ENCODE peak calls at places on chromosomes 16 and 17, in five cellular contexts. One of them, this sample, is unnamed. For H3K9me3, the result is how much of the 10 kb centered on the place peaks cover.

GRCh38 chr16:67459066-67459857 is 21.7 kb downstream of the ATP6V0D1 start:
- DNase-seq in OCI-LY7: no peak
- DNase-seq in CD4-positive, alpha-beta memory T cell: no peak
- DNase-seq in transverse colon: peak
- DNase-seq in heart left ventricle: peak
- DNase-seq in this sample: no peak

GRCh38 chr17:32523017-32523680 is 36.4 kb downstream of the CDK5R1 start:
- DNase-seq in transverse colon: peak
- DNase-seq in CD4-positive, alpha-beta memory T cell: no peak
- DNase-seq in heart left ventricle: no peak
- DNase-seq in OCI-LY7: peak
- DNase-seq in this sample: no peak

GRCh38 chr17:78416791-78417530 is 38.5 kb downstream of the PGS1 start:
- DNase-seq in transverse colon: peak
- DNase-seq in heart left ventricle: peak
- DNase-seq in CD4-positive, alpha-beta memory T cell: no peak
- DNase-seq in OCI-LY7: no peak
- DNase-seq in this sample: peak

GRCh38 chr17:48113201-48113676 is 5.7 kb downstream of the SNX11 start:
- DNase-seq in OCI-LY7: no peak
- DNase-seq in heart left ventricle: peak
- DNase-seq in CD4-positive, alpha-beta memory T cell: peak
- DNase-seq in transverse colon: no peak
- DNase-seq in this sample: no peak

GRCh38 chr16:16025214-16025968 is 76.0 kb downstream of the ABCC1 start:
- DNase-seq in OCI-LY7: peak
- DNase-seq in CD4-positive, alpha-beta memory T cell: peak
- DNase-seq in heart left ventricle: no peak
- DNase-seq in transverse colon: no peak
- DNase-seq in this sample: no peak

GRCh38 chr16:89191901-89192184 is 8.5 kb downstream of the SLC22A31 start:
- DNase-seq in OCI-LY7: no peak
- DNase-seq in transverse colon: no peak
- DNase-seq in heart left ventricle: no peak
- DNase-seq in CD4-positive, alpha-beta memory T cell: no peak
- DNase-seq in this sample: no peak

GRCh38 chr16:11707679-11708197 is 34.9 kb downstream of the TXNDC11 start:
- DNase-seq in heart left ventricle: no peak
- DNase-seq in transverse colon: no peak
- DNase-seq in OCI-LY7: no peak
- DNase-seq in CD4-positive, alpha-beta memory T cell: no peak
- DNase-seq in this sample: no peak

GRCh38 chr16:11258553-11259287 is 2.7 kb upstream of the SOCS1 start:
- DNase-seq in OCI-LY7: peak
- DNase-seq in transverse colon: peak
- DNase-seq in heart left ventricle: peak
- DNase-seq in CD4-positive, alpha-beta memory T cell: peak
- DNase-seq in this sample: no peak

GRCh38 chr16:67283039-67283825 is 3.9 kb downstream of the PLEKHG4 start:
- DNase-seq in heart left ventricle: no peak
- DNase-seq in CD4-positive, alpha-beta memory T cell: no peak
- DNase-seq in OCI-LY7: no peak
- DNase-seq in transverse colon: no peak
- DNase-seq in this sample: no peak

GRCh38 chr16:85555549-85556455 is 57.3 kb upstream of the GSE1 start:
- DNase-seq in heart left ventricle: peak
- DNase-seq in OCI-LY7: peak
- DNase-seq in transverse colon: peak
- DNase-seq in CD4-positive, alpha-beta memory T cell: no peak
- DNase-seq in this sample: no peak

DNA sequence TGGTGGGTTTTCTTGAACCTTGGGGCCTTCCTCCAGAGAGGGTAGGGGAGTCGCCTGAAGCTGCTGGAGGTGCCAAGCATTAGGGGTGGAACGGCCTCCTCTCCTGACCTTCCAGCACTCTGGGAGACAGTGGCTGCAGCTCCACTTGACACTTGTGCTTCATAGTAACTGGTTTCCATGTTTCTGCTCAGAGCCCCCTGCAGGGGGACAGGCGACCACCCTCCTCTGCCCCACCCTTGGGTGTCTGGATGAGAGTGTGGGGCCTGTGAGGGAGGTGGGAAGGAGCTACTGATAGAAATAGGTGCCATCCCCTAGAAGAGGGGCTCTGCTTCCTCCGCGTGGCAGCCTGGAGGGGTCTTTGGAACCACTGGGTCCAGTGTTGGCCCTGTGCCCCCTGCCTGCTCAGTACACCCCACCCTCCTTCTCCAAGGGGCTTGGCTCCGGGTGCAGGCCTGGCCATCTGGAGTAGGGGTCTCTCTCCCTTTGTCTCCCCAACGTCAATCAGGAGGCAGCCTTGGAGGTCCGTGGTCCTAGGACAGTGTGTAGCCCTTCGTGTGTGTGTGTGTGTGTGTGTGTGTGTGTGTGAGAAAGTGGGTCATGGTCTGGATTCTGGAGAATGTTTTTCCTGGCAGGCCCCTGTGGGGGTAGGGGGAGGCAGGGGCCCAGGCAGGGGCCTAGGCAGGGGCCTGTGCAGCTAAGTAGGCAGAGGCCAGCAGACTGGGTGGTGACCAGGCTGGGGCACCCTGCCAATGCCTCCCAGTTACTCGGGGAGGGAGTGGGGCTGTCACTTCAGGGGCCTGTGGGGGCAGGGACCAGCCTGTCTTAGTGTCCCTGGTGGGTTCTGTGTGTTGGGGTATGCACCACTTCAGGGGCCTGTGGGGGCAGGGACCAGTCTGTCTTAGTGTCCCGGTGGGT is 4.9 kb downstream of the LASP1 start:
- DNase-seq in OCI-LY7: no peak
- DNase-seq in CD4-positive, alpha-beta memory T cell: no peak
- DNase-seq in heart left ventricle: no peak
- DNase-seq in transverse colon: no peak
- DNase-seq in this sample: no peak
- H3K27ac ChIP-seq in OCI-LY7: peak
- H3K27ac ChIP-seq in CD4-positive, alpha-beta memory T cell: peak
- H3K27ac ChIP-seq in heart left ventricle: no peak
- H3K27ac ChIP-seq in transverse colon: peak
- H3K27ac ChIP-seq in this sample: no peak

GRCh38 chr16:35102780-35103403 is 1643.5 kb downstream of the TP53TG3F start:
- DNase-seq in transverse colon: no peak
- DNase-seq in heart left ventricle: no peak
- DNase-seq in OCI-LY7: peak
- DNase-seq in CD4-positive, alpha-beta memory T cell: no peak
- DNase-seq in this sample: peak
- H3K9me3 ChIP-seq in transverse colon: under half
- H3K9me3 ChIP-seq in heart left ventricle: under half
- H3K9me3 ChIP-seq in OCI-LY7: under half
- H3K9me3 ChIP-seq in CD4-positive, alpha-beta memory T cell: under half
- H3K9me3 ChIP-seq in this sample: under half

DNA sequence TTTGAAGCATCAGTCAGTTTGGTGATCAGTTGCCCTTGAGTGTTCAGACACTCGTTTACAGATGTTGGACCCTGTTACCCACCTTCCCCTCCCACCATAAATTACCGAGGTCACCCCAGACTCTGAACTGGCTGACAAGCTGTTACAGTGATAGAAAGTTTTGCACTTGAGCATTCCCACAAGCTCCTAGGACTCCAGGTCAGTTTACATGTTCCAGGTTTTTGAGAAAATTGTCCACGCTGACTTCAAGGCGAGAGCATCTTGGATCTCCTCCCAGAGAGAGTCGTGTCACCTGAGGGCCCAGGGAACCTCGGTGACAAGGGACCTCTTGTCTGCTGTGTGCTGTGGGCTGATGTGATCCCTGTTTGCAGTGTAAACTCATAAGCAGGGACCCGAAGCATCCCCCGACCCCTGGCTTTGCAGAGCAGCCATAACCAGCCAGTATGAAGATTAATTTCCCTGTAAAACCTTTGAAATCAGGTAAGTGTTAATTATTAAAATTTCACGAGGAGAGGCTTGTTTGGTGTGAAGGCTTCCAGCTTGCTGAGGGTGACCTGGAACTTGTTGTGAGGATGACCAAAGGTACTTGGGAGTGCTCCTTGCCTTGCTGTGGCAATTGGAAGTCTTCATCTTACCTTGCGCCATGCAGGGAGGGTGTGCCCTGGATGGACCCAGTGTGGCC is 91.2 kb downstream of the CMIP start:
- DNase-seq in transverse colon: no peak
- DNase-seq in OCI-LY7: no peak
- DNase-seq in CD4-positive, alpha-beta memory T cell: no peak
- DNase-seq in heart left ventricle: no peak
- DNase-seq in this sample: no peak
- H3K27ac ChIP-seq in transverse colon: no peak
- H3K27ac ChIP-seq in OCI-LY7: no peak
- H3K27ac ChIP-seq in CD4-positive, alpha-beta memory T cell: no peak
- H3K27ac ChIP-seq in heart left ventricle: no peak
- H3K27ac ChIP-seq in this sample: no peak

DNA sequence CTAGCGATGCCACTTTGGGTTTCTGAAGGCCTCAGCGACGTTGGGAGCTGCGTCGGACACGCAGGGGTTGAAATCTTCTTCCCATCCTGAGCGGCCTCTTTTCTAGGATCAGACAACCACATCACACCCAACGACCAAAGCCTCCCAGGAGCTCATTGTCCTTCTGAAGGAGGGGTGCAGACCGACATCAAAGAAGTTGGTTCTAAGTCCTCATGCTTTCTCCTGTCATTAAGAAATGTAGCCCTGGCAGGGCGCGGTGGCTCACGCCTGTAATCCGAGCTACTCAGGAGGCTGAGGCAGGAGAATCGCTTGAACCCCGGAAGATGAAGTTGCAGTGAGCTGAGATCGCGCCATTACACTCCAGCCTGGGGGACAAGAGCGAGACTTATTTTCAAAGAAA is 1681.9 kb downstream of the TP53TG3F start:
- DNase-seq in CD4-positive, alpha-beta memory T cell: no peak
- DNase-seq in OCI-LY7: no peak
- DNase-seq in heart left ventricle: no peak
- DNase-seq in transverse colon: no peak
- DNase-seq in this sample: no peak
- H3K9me3 ChIP-seq in CD4-positive, alpha-beta memory T cell: under half
- H3K9me3 ChIP-seq in OCI-LY7: under half
- H3K9me3 ChIP-seq in heart left ventricle: under half
- H3K9me3 ChIP-seq in transverse colon: under half
- H3K9me3 ChIP-seq in this sample: under half

GRCh38 chr17:57871155-57871554 is 21.3 kb upstream of the MRPS23 start:
- DNase-seq in CD4-positive, alpha-beta memory T cell: no peak
- DNase-seq in OCI-LY7: no peak
- DNase-seq in transverse colon: no peak
- DNase-seq in heart left ventricle: no peak
- DNase-seq in this sample: no peak
- H3K27ac ChIP-seq in CD4-positive, alpha-beta memory T cell: no peak
- H3K27ac ChIP-seq in OCI-LY7: no peak
- H3K27ac ChIP-seq in transverse colon: no peak
- H3K27ac ChIP-seq in heart left ventricle: no peak
- H3K27ac ChIP-seq in this sample: no peak

GRCh38 chr17:6910987-6911603 is 79.6 kb upstream of the TEKT1 start:
- DNase-seq in heart left ventricle: no peak
- DNase-seq in OCI-LY7: peak
- DNase-seq in CD4-positive, alpha-beta memory T cell: peak
- DNase-seq in transverse colon: no peak
- DNase-seq in this sample: no peak

GRCh38 chr17:6914711-6915110 is 81.1 kb upstream of the ALOX12 start:
- DNase-seq in CD4-positive, alpha-beta memory T cell: no peak
- DNase-seq in transverse colon: no peak
- DNase-seq in heart left ventricle: no peak
- DNase-seq in OCI-LY7: no peak
- DNase-seq in this sample: peak

GRCh38 chr17:6915620-6916019 is 80.2 kb upstream of the ALOX12 start:
- DNase-seq in heart left ventricle: no peak
- DNase-seq in transverse colon: no peak
- DNase-seq in OCI-LY7: no peak
- DNase-seq in CD4-positive, alpha-beta memory T cell: no peak
- DNase-seq in this sample: no peak

GRCh38 chr17:6913608-6914443 is 82.0 kb upstream of the ALOX12 start:
- DNase-seq in transverse colon: peak
- DNase-seq in OCI-LY7: peak
- DNase-seq in heart left ventricle: peak
- DNase-seq in CD4-positive, alpha-beta memory T cell: peak
- DNase-seq in this sample: peak

GRCh38 chr17:6912110-6913051 is 80.9 kb upstream of the TEKT1 start:
- DNase-seq in OCI-LY7: no peak
- DNase-seq in heart left ventricle: no peak
- DNase-seq in CD4-positive, alpha-beta memory T cell: no peak
- DNase-seq in transverse colon: no peak
- DNase-seq in this sample: no peak
- H3K9me3 ChIP-seq in OCI-LY7: under half
- H3K9me3 ChIP-seq in heart left ventricle: under half
- H3K9me3 ChIP-seq in CD4-positive, alpha-beta memory T cell: under half
- H3K9me3 ChIP-seq in transverse colon: under half
- H3K9me3 ChIP-seq in this sample: under half

DNA sequence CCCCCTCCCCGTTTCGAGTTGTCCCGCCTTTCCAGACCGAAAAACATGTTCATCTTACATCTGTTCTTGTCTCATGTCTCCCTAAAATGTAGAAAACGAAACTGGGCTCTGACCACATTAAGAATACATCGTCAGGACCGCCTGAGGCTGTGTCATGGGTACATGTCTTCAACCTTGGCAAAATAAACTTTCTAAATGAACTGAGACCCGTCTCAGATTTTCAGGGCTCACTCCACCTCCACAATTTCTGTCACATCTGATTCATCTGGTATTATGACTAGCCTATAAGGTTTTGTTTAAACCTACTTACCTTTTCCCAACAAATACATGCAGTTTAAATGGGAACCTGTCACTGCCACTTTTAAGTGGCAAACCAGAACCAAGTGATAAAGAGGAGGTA is 621 bp downstream of the SDR42E1 start:
- DNase-seq in CD4-positive, alpha-beta memory T cell: peak
- DNase-seq in OCI-LY7: no peak
- DNase-seq in transverse colon: no peak
- DNase-seq in heart left ventricle: no peak
- DNase-seq in this sample: no peak
- H3K27ac ChIP-seq in CD4-positive, alpha-beta memory T cell: no peak
- H3K27ac ChIP-seq in OCI-LY7: no peak
- H3K27ac ChIP-seq in transverse colon: no peak
- H3K27ac ChIP-seq in heart left ventricle: no peak
- H3K27ac ChIP-seq in this sample: no peak

This sample was measured in SJCRH30.